ENCODE peak calls at places on chromosome 1, in nine cellular contexts. One of them, this sample, is unnamed.

GRCh38 chr1:13652238-13652637 is 47.8 kb upstream of the PRDM2 start:
- DNase-seq in H1: no peak
- DNase-seq in WTC11: no peak
- DNase-seq in ELR: no peak
- DNase-seq in ACHN: no peak
- DNase-seq in tibial artery: no peak
- DNase-seq in stimulated activated CD4-positive, alpha-beta T cell treated with anti-CD3 and anti-CD28 coated beads, TNF-alpha, amount 100 ng/mL, for 48 hours: no peak
- DNase-seq in suprapubic skin: no peak
- DNase-seq in NB4: no peak
- DNase-seq in this sample: no peak

GRCh38 chr1:201902198-201902597 is 13.5 kb downstream of the SHISA4 start:
- DNase-seq in stimulated activated CD4-positive, alpha-beta T cell treated with anti-CD3 and anti-CD28 coated beads, TNF-alpha, amount 100 ng/mL, for 48 hours: no peak
- DNase-seq in suprapubic skin: no peak
- DNase-seq in ELR: no peak
- DNase-seq in WTC11: no peak
- DNase-seq in ACHN: no peak
- DNase-seq in NB4: no peak
- DNase-seq in tibial artery: no peak
- DNase-seq in H1: no peak
- DNase-seq in this sample: no peak

GRCh38 chr1:8006037-8006963 is 19.8 kb downstream of the ERRFI1 start:
- DNase-seq in tibial artery: no peak
- DNase-seq in ELR: no peak
- DNase-seq in stimulated activated CD4-positive, alpha-beta T cell treated with anti-CD3 and anti-CD28 coated beads, TNF-alpha, amount 100 ng/mL, for 48 hours: no peak
- DNase-seq in suprapubic skin: no peak
- DNase-seq in WTC11: no peak
- DNase-seq in H1: no peak
- DNase-seq in NB4: no peak
- DNase-seq in ACHN: no peak
- DNase-seq in this sample: no peak

GRCh38 chr1:51392241-51392640 is 61.9 kb upstream of the TTC39A start:
- DNase-seq in ELR: no peak
- DNase-seq in H1: no peak
- DNase-seq in NB4: no peak
- DNase-seq in WTC11: no peak
- DNase-seq in suprapubic skin: no peak
- DNase-seq in ACHN: no peak
- DNase-seq in stimulated activated CD4-positive, alpha-beta T cell treated with anti-CD3 and anti-CD28 coated beads, TNF-alpha, amount 100 ng/mL, for 48 hours: no peak
- DNase-seq in tibial artery: no peak
- DNase-seq in this sample: no peak

GRCh38 chr1:117367769-117368059 is 465 bp downstream of the MAN1A2 start:
- DNase-seq in tibial artery: no peak
- DNase-seq in WTC11: no peak
- DNase-seq in H1: no peak
- DNase-seq in stimulated activated CD4-positive, alpha-beta T cell treated with anti-CD3 and anti-CD28 coated beads, TNF-alpha, amount 100 ng/mL, for 48 hours: no peak
- DNase-seq in suprapubic skin: no peak
- DNase-seq in ACHN: no peak
- DNase-seq in NB4: no peak
- DNase-seq in ELR: peak; percentile 21
- DNase-seq in this sample: no peak

GRCh38 chr1:6770727-6771567 is 14.3 kb upstream of the CAMTA1 start:
- DNase-seq in ELR: peak; percentile 82
- DNase-seq in ACHN: peak; percentile 47
- DNase-seq in tibial artery: no peak
- DNase-seq in suprapubic skin: no peak
- DNase-seq in NB4: no peak
- DNase-seq in WTC11: peak; percentile 34
- DNase-seq in H1: peak; percentile 17
- DNase-seq in stimulated activated CD4-positive, alpha-beta T cell treated with anti-CD3 and anti-CD28 coated beads, TNF-alpha, amount 100 ng/mL, for 48 hours: no peak
- DNase-seq in this sample: peak; percentile 56

GRCh38 chr1:156608981-156609380 is 7.7 kb upstream of the GPATCH4 start:
- DNase-seq in ACHN: peak; percentile 55
- DNase-seq in tibial artery: no peak
- DNase-seq in H1: no peak
- DNase-seq in suprapubic skin: no peak
- DNase-seq in stimulated activated CD4-positive, alpha-beta T cell treated with anti-CD3 and anti-CD28 coated beads, TNF-alpha, amount 100 ng/mL, for 48 hours: peak; percentile 49
- DNase-seq in NB4: peak; percentile 48
- DNase-seq in ELR: peak; percentile 61
- DNase-seq in WTC11: peak; percentile 60
- DNase-seq in this sample: peak; percentile 57

GRCh38 chr1:29145739-29146437 is 22.2 kb upstream of the TMEM200B start:
- DNase-seq in ELR: peak; percentile 83
- DNase-seq in H1: no peak
- DNase-seq in suprapubic skin: no peak
- DNase-seq in stimulated activated CD4-positive, alpha-beta T cell treated with anti-CD3 and anti-CD28 coated beads, TNF-alpha, amount 100 ng/mL, for 48 hours: no peak
- DNase-seq in ACHN: peak; percentile 36
- DNase-seq in NB4: no peak
- DNase-seq in tibial artery: no peak
- DNase-seq in WTC11: no peak
- DNase-seq in this sample: no peak

GRCh38 chr1:203084588-203085527 is 954 bp downstream of the MYOG start:
- DNase-seq in H1: peak; percentile 47
- DNase-seq in ACHN: peak; percentile 25
- DNase-seq in NB4: peak; percentile 44
- DNase-seq in tibial artery: no peak
- DNase-seq in stimulated activated CD4-positive, alpha-beta T cell treated with anti-CD3 and anti-CD28 coated beads, TNF-alpha, amount 100 ng/mL, for 48 hours: peak; percentile 38
- DNase-seq in ELR: no peak
- DNase-seq in WTC11: peak; percentile 84
- DNase-seq in suprapubic skin: no peak
- DNase-seq in this sample: peak; percentile 89

GRCh38 chr1:236280438-236281285 is 1.1 kb downstream of the ERO1B start:
- DNase-seq in stimulated activated CD4-positive, alpha-beta T cell treated with anti-CD3 and anti-CD28 coated beads, TNF-alpha, amount 100 ng/mL, for 48 hours: no peak
- DNase-seq in ACHN: no peak
- DNase-seq in H1: no peak
- DNase-seq in WTC11: no peak
- DNase-seq in tibial artery: peak; percentile 23
- DNase-seq in ELR: no peak
- DNase-seq in NB4: no peak
- DNase-seq in suprapubic skin: no peak
- DNase-seq in this sample: peak; percentile 19

GRCh38 chr1:55302972-55303371 is 87.8 kb upstream of the USP24 start:
- DNase-seq in suprapubic skin: no peak
- DNase-seq in ACHN: no peak
- DNase-seq in NB4: no peak
- DNase-seq in ELR: no peak
- DNase-seq in WTC11: no peak
- DNase-seq in stimulated activated CD4-positive, alpha-beta T cell treated with anti-CD3 and anti-CD28 coated beads, TNF-alpha, amount 100 ng/mL, for 48 hours: no peak
- DNase-seq in tibial artery: no peak
- DNase-seq in H1: no peak
- DNase-seq in this sample: no peak

GRCh38 chr1:63915121-63915520 is 141.3 kb downstream of the ROR1 start:
- DNase-seq in stimulated activated CD4-positive, alpha-beta T cell treated with anti-CD3 and anti-CD28 coated beads, TNF-alpha, amount 100 ng/mL, for 48 hours: no peak
- DNase-seq in ACHN: peak; percentile 52
- DNase-seq in NB4: no peak
- DNase-seq in H1: no peak
- DNase-seq in WTC11: no peak
- DNase-seq in tibial artery: no peak
- DNase-seq in suprapubic skin: no peak
- DNase-seq in ELR: peak; percentile 45
- DNase-seq in this sample: no peak

GRCh38 chr1:234758851-234759250 is 148.9 kb upstream of the IRF2BP2 start:
- DNase-seq in WTC11: no peak
- DNase-seq in H1: no peak
- DNase-seq in suprapubic skin: no peak
- DNase-seq in stimulated activated CD4-positive, alpha-beta T cell treated with anti-CD3 and anti-CD28 coated beads, TNF-alpha, amount 100 ng/mL, for 48 hours: no peak
- DNase-seq in NB4: peak; percentile 50
- DNase-seq in ELR: peak; percentile 47
- DNase-seq in ACHN: no peak
- DNase-seq in tibial artery: no peak
- DNase-seq in this sample: no peak

GRCh38 chr1:118115567-118116272 is 69.3 kb downstream of the SPAG17 start:
- DNase-seq in WTC11: no peak
- DNase-seq in tibial artery: no peak
- DNase-seq in ACHN: no peak
- DNase-seq in NB4: no peak
- DNase-seq in H1: no peak
- DNase-seq in suprapubic skin: no peak
- DNase-seq in stimulated activated CD4-positive, alpha-beta T cell treated with anti-CD3 and anti-CD28 coated beads, TNF-alpha, amount 100 ng/mL, for 48 hours: no peak
- DNase-seq in ELR: peak; percentile 42
- DNase-seq in this sample: no peak

GRCh38 chr1:154095456-154095855 is 59.4 kb downstream of the NUP210L start:
- DNase-seq in ELR: no peak
- DNase-seq in WTC11: no peak
- DNase-seq in ACHN: no peak
- DNase-seq in stimulated activated CD4-positive, alpha-beta T cell treated with anti-CD3 and anti-CD28 coated beads, TNF-alpha, amount 100 ng/mL, for 48 hours: no peak
- DNase-seq in tibial artery: no peak
- DNase-seq in suprapubic skin: no peak
- DNase-seq in H1: no peak
- DNase-seq in NB4: no peak
- DNase-seq in this sample: no peak

GRCh38 chr1:1006305-1007159 is 6.6 kb upstream of the HES4 start:
- DNase-seq in H1: no peak
- DNase-seq in NB4: no peak
- DNase-seq in WTC11: peak; percentile 25
- DNase-seq in ELR: no peak
- DNase-seq in ACHN: no peak
- DNase-seq in stimulated activated CD4-positive, alpha-beta T cell treated with anti-CD3 and anti-CD28 coated beads, TNF-alpha, amount 100 ng/mL, for 48 hours: no peak
- DNase-seq in tibial artery: no peak
- DNase-seq in suprapubic skin: peak; percentile 61
- DNase-seq in this sample: no peak

GRCh38 chr1:151443846-151444790 is 15.2 kb downstream of the POGZ start:
- DNase-seq in ACHN: peak; percentile 86
- DNase-seq in ELR: peak; percentile 91
- DNase-seq in NB4: peak; percentile 78
- DNase-seq in tibial artery: peak; percentile 54
- DNase-seq in stimulated activated CD4-positive, alpha-beta T cell treated with anti-CD3 and anti-CD28 coated beads, TNF-alpha, amount 100 ng/mL, for 48 hours: peak; percentile 51
- DNase-seq in H1: no peak
- DNase-seq in WTC11: peak; percentile 46
- DNase-seq in suprapubic skin: no peak
- DNase-seq in this sample: peak; percentile 85

GRCh38 chr1:4729108-4729506 is 74.7 kb downstream of the AJAP1 start:
- DNase-seq in H1: no peak
- DNase-seq in ACHN: no peak
- DNase-seq in WTC11: no peak
- DNase-seq in tibial artery: no peak
- DNase-seq in suprapubic skin: no peak
- DNase-seq in ELR: no peak
- DNase-seq in stimulated activated CD4-positive, alpha-beta T cell treated with anti-CD3 and anti-CD28 coated beads, TNF-alpha, amount 100 ng/mL, for 48 hours: no peak
- DNase-seq in NB4: no peak
- DNase-seq in this sample: no peak

GRCh38 chr1:7409278-7409677 is 361.8 kb upstream of the VAMP3 start:
- DNase-seq in tibial artery: no peak
- DNase-seq in WTC11: no peak
- DNase-seq in ACHN: no peak
- DNase-seq in NB4: no peak
- DNase-seq in suprapubic skin: peak; percentile 41
- DNase-seq in H1: no peak
- DNase-seq in ELR: no peak
- DNase-seq in stimulated activated CD4-positive, alpha-beta T cell treated with anti-CD3 and anti-CD28 coated beads, TNF-alpha, amount 100 ng/mL, for 48 hours: no peak
- DNase-seq in this sample: no peak

GRCh38 chr1:31570228-31570627 is 6.1 kb upstream of the TINAGL1 start:
- DNase-seq in NB4: no peak
- DNase-seq in stimulated activated CD4-positive, alpha-beta T cell treated with anti-CD3 and anti-CD28 coated beads, TNF-alpha, amount 100 ng/mL, for 48 hours: no peak
- DNase-seq in ELR: no peak
- DNase-seq in H1: no peak
- DNase-seq in tibial artery: no peak
- DNase-seq in WTC11: no peak
- DNase-seq in ACHN: no peak
- DNase-seq in suprapubic skin: no peak
- DNase-seq in this sample: no peak

GRCh38 chr1:202365092-202365815 is 16.8 kb downstream of the PPP1R12B start:
- DNase-seq in stimulated activated CD4-positive, alpha-beta T cell treated with anti-CD3 and anti-CD28 coated beads, TNF-alpha, amount 100 ng/mL, for 48 hours: no peak
- DNase-seq in WTC11: no peak
- DNase-seq in suprapubic skin: no peak
- DNase-seq in H1: no peak
- DNase-seq in tibial artery: peak; percentile 33
- DNase-seq in ELR: no peak
- DNase-seq in NB4: peak; percentile 17
- DNase-seq in ACHN: peak; percentile 36
- DNase-seq in this sample: no peak

GRCh38 chr1:113812661-113813135 is 422 bp upstream of the RSBN1 start:
- DNase-seq in suprapubic skin: no peak
- DNase-seq in WTC11: no peak
- DNase-seq in ELR: no peak
- DNase-seq in stimulated activated CD4-positive, alpha-beta T cell treated with anti-CD3 and anti-CD28 coated beads, TNF-alpha, amount 100 ng/mL, for 48 hours: no peak
- DNase-seq in ACHN: peak; percentile 2
- DNase-seq in H1: no peak
- DNase-seq in tibial artery: no peak
- DNase-seq in NB4: no peak
- DNase-seq in this sample: peak; percentile 50

GRCh38 chr1:66624412-66625060 is 90.6 kb downstream of the SGIP1 start:
- DNase-seq in H1: no peak
- DNase-seq in NB4: no peak
- DNase-seq in suprapubic skin: no peak
- DNase-seq in stimulated activated CD4-positive, alpha-beta T cell treated with anti-CD3 and anti-CD28 coated beads, TNF-alpha, amount 100 ng/mL, for 48 hours: no peak
- DNase-seq in ELR: peak; percentile 83
- DNase-seq in tibial artery: no peak
- DNase-seq in WTC11: no peak
- DNase-seq in ACHN: no peak
- DNase-seq in this sample: no peak

GRCh38 chr1:179612361-179612760 is 20.7 kb downstream of the TDRD5 start:
- DNase-seq in stimulated activated CD4-positive, alpha-beta T cell treated with anti-CD3 and anti-CD28 coated beads, TNF-alpha, amount 100 ng/mL, for 48 hours: no peak
- DNase-seq in suprapubic skin: no peak
- DNase-seq in ELR: no peak
- DNase-seq in ACHN: no peak
- DNase-seq in NB4: no peak
- DNase-seq in WTC11: no peak
- DNase-seq in H1: no peak
- DNase-seq in tibial artery: no peak
- DNase-seq in this sample: no peak

GRCh38 chr1:176479920-176480319 is 16.9 kb downstream of the PAPPA2 start:
- DNase-seq in ELR: no peak
- DNase-seq in tibial artery: no peak
- DNase-seq in suprapubic skin: no peak
- DNase-seq in H1: no peak
- DNase-seq in stimulated activated CD4-positive, alpha-beta T cell treated with anti-CD3 and anti-CD28 coated beads, TNF-alpha, amount 100 ng/mL, for 48 hours: no peak
- DNase-seq in NB4: no peak
- DNase-seq in WTC11: peak; percentile 52
- DNase-seq in ACHN: no peak
- DNase-seq in this sample: peak; percentile 38

GRCh38 chr1:150146853-150147542 is 2.7 kb upstream of the PLEKHO1 start:
- DNase-seq in ELR: no peak
- DNase-seq in ACHN: no peak
- DNase-seq in NB4: no peak
- DNase-seq in stimulated activated CD4-positive, alpha-beta T cell treated with anti-CD3 and anti-CD28 coated beads, TNF-alpha, amount 100 ng/mL, for 48 hours: no peak
- DNase-seq in WTC11: no peak
- DNase-seq in H1: no peak
- DNase-seq in tibial artery: no peak
- DNase-seq in suprapubic skin: no peak
- DNase-seq in this sample: no peak

GRCh38 chr1:204834329-204834728 is 36.3 kb upstream of the NFASC start:
- DNase-seq in NB4: no peak
- DNase-seq in H1: no peak
- DNase-seq in ACHN: no peak
- DNase-seq in stimulated activated CD4-positive, alpha-beta T cell treated with anti-CD3 and anti-CD28 coated beads, TNF-alpha, amount 100 ng/mL, for 48 hours: no peak
- DNase-seq in tibial artery: no peak
- DNase-seq in ELR: no peak
- DNase-seq in suprapubic skin: no peak
- DNase-seq in WTC11: peak; percentile 71
- DNase-seq in this sample: peak; percentile 70

GRCh38 chr1:215599418-215599817 is 32.3 kb downstream of the KCTD3 start:
- DNase-seq in suprapubic skin: no peak
- DNase-seq in H1: no peak
- DNase-seq in NB4: no peak
- DNase-seq in stimulated activated CD4-positive, alpha-beta T cell treated with anti-CD3 and anti-CD28 coated beads, TNF-alpha, amount 100 ng/mL, for 48 hours: no peak
- DNase-seq in tibial artery: no peak
- DNase-seq in ACHN: no peak
- DNase-seq in ELR: peak; percentile 66
- DNase-seq in WTC11: no peak
- DNase-seq in this sample: no peak

GRCh38 chr1:153730468-153730988 is 2.7 kb downstream of the INTS3 start:
- DNase-seq in ACHN: no peak
- DNase-seq in H1: no peak
- DNase-seq in suprapubic skin: no peak
- DNase-seq in WTC11: no peak
- DNase-seq in NB4: no peak
- DNase-seq in stimulated activated CD4-positive, alpha-beta T cell treated with anti-CD3 and anti-CD28 coated beads, TNF-alpha, amount 100 ng/mL, for 48 hours: no peak
- DNase-seq in tibial artery: no peak
- DNase-seq in ELR: no peak
- DNase-seq in this sample: no peak